ENCODE peak calls at places on chromosomes 5 and 9, in nine cellular contexts. W is upper lobe of right lung, B is fibroblast of pulmonary artery, V is heart left ventricle, X is choroid plexus epithelial cell, R is endothelial cell, I is GM20000, C is stomach, G is DND-41. S is an unnamed sample.

GRCh38 chr5:72860499-72860898 is 44.0 kb downstream of the TNPO1 start:
- DNase-seq in C (no peak), I (no peak), B (peak), G (no peak), X (peak), W (no peak), R (no peak), V (no peak), S (no peak)

GRCh38 chr9:126398403-126399058 is 71.9 kb downstream of the MVB12B start:
- DNase-seq in V (peak), X (peak), I (peak), W (peak), G (peak), C (peak), B (peak), R (peak), S (peak)

GRCh38 chr5:139342423-139342723 is 719 bp downstream of the PAIP2 start:
- DNase-seq in C (no peak), B (no peak), R (no peak), W (no peak), G (no peak), X (no peak), I (peak), V (no peak), S (no peak)

GRCh38 chr5:147558826-147559225 is 49.0 kb upstream of the DPYSL3 start:
- DNase-seq in X (peak), V (no peak), B (peak), G (no peak), I (peak), W (no peak), R (peak), C (no peak), S (no peak)

GRCh38 chr9:76725885-76726284 is 38.4 kb upstream of the PCA3 start:
- DNase-seq in X (no peak), V (no peak), W (no peak), R (no peak), G (no peak), B (no peak), C (no peak), I (no peak), S (no peak)

GRCh38 chr9:133699546-133699945 is 38.6 kb downstream of the SARDH start:
- DNase-seq in G (no peak), R (no peak), B (no peak), C (no peak), W (no peak), X (no peak), V (no peak), I (no peak), S (no peak)

GRCh38 chr9:114038724-114039313 is 39.3 kb downstream of the AMBP start:
- DNase-seq in W (no peak), G (no peak), R (no peak), V (no peak), X (no peak), B (no peak), I (no peak), C (no peak), S (no peak)

GRCh38 chr5:7742241-7742656 is 108.7 kb downstream of the CFAP90 start:
- DNase-seq in G (no peak), X (no peak), B (no peak), I (no peak), W (no peak), C (peak), R (no peak), V (no peak), S (no peak)

GRCh38 chr5:149448831-149449714 is 70.0 kb upstream of the IL17B start:
- DNase-seq in R (no peak), G (no peak), V (no peak), B (no peak), C (no peak), I (no peak), X (peak), W (no peak), S (no peak)

GRCh38 chr5:377326-377981 is 55.9 kb downstream of the AHRR start:
- DNase-seq in G (no peak), W (peak), R (peak), I (no peak), B (no peak), C (no peak), X (no peak), V (peak), S (no peak)

GRCh38 chr5:174364676-174365075 is 319.2 kb downstream of the NSG2 start:
- DNase-seq in B (no peak), V (no peak), G (no peak), I (no peak), W (no peak), C (no peak), X (no peak), R (no peak), S (no peak)

GRCh38 chr9:93111371-93112115 is 15.5 kb downstream of the CARD19 start:
- DNase-seq in V (peak), X (peak), I (no peak), R (no peak), G (no peak), W (peak), B (no peak), C (no peak), S (no peak)

GRCh38 chr9:36576866-36577265 is 4.2 kb downstream of the MELK start:
- DNase-seq in V (no peak), W (no peak), G (no peak), X (no peak), C (no peak), I (no peak), B (no peak), R (no peak), S (no peak)

DNA sequence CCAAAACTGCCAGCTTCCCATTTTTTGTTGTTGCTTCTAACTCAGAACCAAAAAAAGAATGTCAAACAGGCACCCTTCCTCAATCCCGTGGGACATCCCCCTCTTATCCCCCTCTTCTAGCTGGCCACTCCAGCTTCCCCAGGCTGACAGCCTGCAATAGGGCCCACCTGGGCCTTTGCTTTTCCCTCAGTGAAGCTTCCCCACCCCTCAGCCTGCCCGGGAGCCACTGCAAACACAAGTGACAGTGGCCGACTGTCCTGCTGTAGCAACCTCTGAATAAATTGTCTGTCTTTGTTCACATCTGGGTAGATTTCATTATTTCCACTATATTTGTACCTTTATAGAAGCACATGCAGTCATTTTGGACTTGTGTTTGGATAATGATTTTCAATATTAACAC is 245.3 kb downstream of the GADD45G start:
- DNase-seq in X (no peak), W (no peak), C (no peak), G (no peak), R (no peak), B (no peak), I (no peak), V (no peak), S (no peak)
- TF ChIP-seq CTCF in X (no peak), W (no peak), C (no peak), G (no peak), R (no peak), B (no peak), I (no peak), V (no peak), S (no peak)

GRCh38 chr5:37495210-37495609 is 116.1 kb downstream of the WDR70 start:
- DNase-seq in V (no peak), R (no peak), B (peak), X (peak), G (no peak), C (no peak), I (no peak), W (no peak), S (no peak)
- TF ChIP-seq CTCF in V (peak), R (no peak), B (peak), X (peak), G (peak), C (no peak), I (no peak), W (no peak), S (no peak)

DNA sequence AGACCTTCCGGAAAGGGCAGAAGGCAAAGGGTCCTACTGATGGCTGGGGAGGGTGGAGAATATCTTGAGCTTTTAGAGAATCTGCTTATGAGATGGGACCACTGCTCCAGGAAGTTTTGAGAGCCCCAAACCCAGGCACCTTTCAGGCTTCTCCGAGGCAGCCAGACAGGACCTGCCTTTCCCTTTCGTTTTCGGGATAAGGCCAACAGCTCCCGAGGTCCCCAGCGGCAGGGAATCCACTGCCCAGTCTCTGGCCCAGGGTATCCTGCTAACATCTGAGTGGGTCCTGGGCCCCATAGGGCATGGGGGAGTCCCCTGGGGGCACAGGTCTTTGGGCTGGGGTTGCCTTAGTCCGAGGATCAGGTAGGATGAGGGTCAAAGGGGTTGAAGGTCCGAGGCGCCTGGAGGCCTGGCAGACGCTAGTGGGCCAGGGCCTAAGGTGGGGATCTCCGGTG is 3.3 kb downstream of the PITX1 start:
- DNase-seq in B (no peak), X (no peak), W (no peak), G (no peak), I (no peak), R (no peak), V (peak), C (no peak), S (no peak)
- TF ChIP-seq CTCF in B (no peak), X (no peak), W (no peak), G (no peak), I (no peak), R (no peak), V (no peak), C (no peak), S (no peak)

GRCh38 chr5:177487975-177488374 is 9.4 kb downstream of the PDLIM7 start:
- DNase-seq in C (no peak), R (no peak), G (no peak), B (no peak), X (no peak), I (no peak), W (no peak), V (no peak), S (no peak)
- TF ChIP-seq CTCF in C (no peak), R (no peak), G (peak), B (no peak), X (no peak), I (no peak), W (no peak), V (no peak), S (no peak)

GRCh38 chr5:128109766-128110165 is 26.2 kb downstream of the SLC12A2 start:
- DNase-seq in R (no peak), W (no peak), X (no peak), V (no peak), I (no peak), G (no peak), B (no peak), C (no peak), S (no peak)

GRCh38 chr5:128116445-128116844 is 32.9 kb downstream of the SLC12A2 start:
- DNase-seq in X (no peak), G (no peak), R (no peak), C (no peak), V (no peak), B (no peak), I (no peak), W (no peak), S (no peak)

GRCh38 chr5:128109138-128109537 is 25.6 kb downstream of the SLC12A2 start:
- DNase-seq in V (no peak), I (no peak), X (no peak), G (no peak), B (no peak), W (no peak), C (no peak), R (no peak), S (no peak)

GRCh38 chr5:128111818-128112448 is 28.4 kb downstream of the SLC12A2 start:
- DNase-seq in X (peak), I (no peak), R (no peak), B (peak), G (no peak), W (no peak), C (no peak), V (no peak), S (no peak)
- TF ChIP-seq CTCF in X (no peak), I (no peak), R (no peak), B (no peak), G (no peak), W (no peak), C (no peak), V (no peak), S (no peak)

DNA sequence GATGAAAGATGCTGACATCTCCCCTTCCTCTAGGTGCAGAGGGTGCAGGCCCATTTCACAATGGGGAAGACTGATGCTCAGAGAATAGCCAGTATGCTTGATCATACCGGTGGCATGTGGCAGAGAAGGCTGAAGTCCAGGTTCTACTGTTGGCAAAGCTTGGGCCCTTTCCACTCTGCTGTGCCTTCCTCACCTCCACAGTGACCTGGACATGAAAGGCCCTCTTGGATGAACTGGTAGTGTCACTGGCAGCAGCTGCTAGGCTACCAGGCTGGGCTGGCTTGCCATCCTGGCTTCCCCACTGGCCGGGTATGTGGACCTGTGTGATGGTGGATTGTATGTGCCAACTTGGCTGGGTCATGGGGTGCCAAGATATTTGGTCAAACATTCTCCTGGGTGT is 92.0 kb downstream of the GADD45G start:
- DNase-seq in C (no peak), B (no peak), R (no peak), G (no peak), I (no peak), V (no peak), X (no peak), W (peak), S (no peak)
- TF ChIP-seq CTCF in C (no peak), B (no peak), R (no peak), G (no peak), I (no peak), V (no peak), X (no peak), W (no peak), S (no peak)

DNA sequence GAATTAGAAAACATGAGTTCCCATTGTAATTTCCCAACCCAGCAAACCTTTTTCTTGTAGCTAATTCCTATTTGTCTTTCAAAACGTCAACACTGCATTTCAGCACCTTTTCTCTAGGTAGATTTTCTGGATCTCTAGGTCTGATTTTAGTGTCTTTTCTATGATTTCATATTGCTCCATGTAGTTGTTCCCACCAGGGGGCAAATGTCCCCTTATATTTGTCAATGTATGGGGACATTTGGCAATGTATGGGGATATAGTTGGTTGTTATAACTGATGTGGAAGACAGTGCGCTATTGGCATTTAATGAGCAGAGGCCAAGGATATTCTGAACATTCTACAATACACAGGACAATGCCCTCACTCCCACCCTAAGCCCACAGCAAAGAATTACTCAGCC is 273.9 kb upstream of the ADRA1B start:
- DNase-seq in C (no peak), G (no peak), I (no peak), W (no peak), R (no peak), X (no peak), B (no peak), V (no peak), S (no peak)
- TF ChIP-seq CTCF in C (no peak), G (peak), I (no peak), W (no peak), R (no peak), X (peak), B (no peak), V (no peak), S (peak)

GRCh38 chr5:157324237-157324636 is 58.3 kb downstream of the CYFIP2 start:
- DNase-seq in C (no peak), B (no peak), I (no peak), G (peak), V (no peak), W (no peak), R (peak), X (peak), S (no peak)
- TF ChIP-seq CTCF in C (no peak), B (peak), I (no peak), G (peak), V (peak), W (peak), R (peak), X (peak), S (peak)